ENCODE peak calls at places on chromosomes 6 and 20, in four cellular contexts. K is fibroblast of mammary gland, E is dorsolateral prefrontal cortex, U is foreskin fibroblast. W is an unnamed sample.

GRCh38 chr6:4420160-4420865 is 284.9 kb upstream of the ECI2 start:
- DNase-seq in K (no peak), E (no peak), U (no peak), W (no peak)

GRCh38 chr20:63520594-63520938 is at the start of gene PPDPF:
- DNase-seq in K (peak; percentile 66), E (peak; percentile 93), U (peak; percentile 76), W (peak; percentile 99)

GRCh38 chr6:145904391-145904790 is 59.8 kb downstream of the SHPRH start:
- DNase-seq in K (no peak), E (no peak), U (no peak), W (no peak)

GRCh38 chr6:167829513-167829912 is 2.8 kb downstream of the AFDN start:
- DNase-seq in K (no peak), E (no peak), U (no peak), W (no peak)

GRCh38 chr6:131042664-131043063 is 20.4 kb downstream of the EPB41L2 start:
- DNase-seq in K (peak; percentile 61), E (no peak), U (no peak), W (no peak)

GRCh38 chr20:63957004-63957689 is 931 bp upstream of the UCKL1 start:
- DNase-seq in K (peak; percentile 60), E (peak; percentile 76), U (peak; percentile 69), W (peak; percentile 94)

GRCh38 chr20:13231031-13231752 is 10.1 kb downstream of the ISM1 start:
- DNase-seq in K (peak; percentile 67), E (no peak), U (peak; percentile 81), W (no peak)

GRCh38 chr6:105985816-105986632 is 100.1 kb upstream of the PRDM1 start:
- DNase-seq in K (no peak), E (no peak), U (no peak), W (no peak)

GRCh38 chr20:13101701-13102100 is 92.9 kb downstream of the SPTLC3 start:
- DNase-seq in K (peak; percentile 52), E (no peak), U (no peak), W (no peak)

GRCh38 chr6:150867117-150867516 is 1.6 kb downstream of the MTHFD1L start:
- DNase-seq in K (no peak), E (no peak), U (no peak), W (no peak)

GRCh38 chr20:56826306-56826970 is 197.3 kb downstream of the TFAP2C start:
- DNase-seq in K (peak; percentile 85), E (no peak), U (peak; percentile 89), W (no peak)

GRCh38 chr20:58843128-58843556 is 7.6 kb downstream of the GNAS-AS1 start:
- DNase-seq in K (no peak), E (no peak), U (no peak), W (no peak)

GRCh38 chr6:150267686-150268561 is 100.9 kb upstream of the IYD start:
- DNase-seq in K (peak; percentile 88), E (no peak), U (peak; percentile 87), W (no peak)

GRCh38 chr6:166388605-166389004 is 5.9 kb upstream of the MPC1 start:
- DNase-seq in K (no peak), E (no peak), U (no peak), W (no peak)

GRCh38 chr20:63035284-63036185 is 28.8 kb upstream of the BHLHE23 start:
- DNase-seq in K (no peak), E (no peak), U (no peak), W (no peak)

GRCh38 chr6:71040841-71041240 is 84.0 kb upstream of the B3GAT2 start:
- DNase-seq in K (no peak), E (no peak), U (no peak), W (no peak)

GRCh38 chr6:12509060-12509459 is 207.5 kb upstream of the PHACTR1 start:
- DNase-seq in K (no peak), E (no peak), U (no peak), W (no peak)

GRCh38 chr6:99979953-99980352 is 14.1 kb downstream of the MCHR2 start:
- DNase-seq in K (no peak), E (no peak), U (no peak), W (no peak)

GRCh38 chr6:130928993-130929678 is 101.9 kb downstream of the SMLR1 start:
- DNase-seq in K (peak; percentile 90), E (no peak), U (peak; percentile 59), W (no peak)

DNA sequence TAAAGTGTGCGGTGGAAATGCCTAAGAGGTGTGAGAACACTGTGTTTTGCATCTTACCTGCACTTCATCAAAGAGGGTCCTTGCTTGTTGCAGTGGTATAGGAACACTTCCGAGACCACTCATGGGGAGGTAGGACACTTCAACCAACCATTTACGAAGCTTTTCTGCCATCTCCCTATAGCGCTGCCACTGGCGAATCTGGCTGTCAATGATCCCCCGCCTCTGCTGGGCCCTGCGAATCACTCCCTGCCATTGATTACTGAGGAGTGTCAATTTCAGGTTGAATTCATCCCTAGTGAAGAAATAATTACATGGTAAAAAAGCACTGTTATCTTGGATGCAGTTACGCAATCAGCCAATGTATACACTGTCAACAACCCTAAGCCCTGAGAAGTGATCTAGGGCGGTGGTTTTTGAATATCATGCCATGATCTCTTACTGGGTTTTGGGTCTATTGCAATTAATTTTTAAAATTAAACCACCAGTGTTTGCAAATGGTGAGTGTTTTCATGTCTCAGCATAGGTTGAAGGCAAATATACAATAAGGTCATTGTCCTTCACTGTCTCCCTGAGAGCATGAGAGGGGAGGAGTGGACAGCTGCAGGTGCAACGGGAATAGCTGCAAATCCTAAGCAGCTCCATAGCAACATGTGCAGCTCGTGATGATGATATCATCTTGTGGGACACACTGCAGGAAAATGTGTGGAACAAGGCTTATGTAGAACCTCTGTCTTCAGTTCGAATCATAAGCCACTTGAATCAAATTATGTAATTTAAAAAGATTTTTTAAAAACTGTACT is 400.6 kb downstream of the ESR1 start:
- DNase-seq in K (no peak), E (no peak), U (no peak), W (no peak)
- TF ChIP-seq CTCF in K (no peak), E (no peak), U (no peak), W (no peak)

GRCh38 chr6:1686117-1687098 is 76.7 kb downstream of the FOXC1 start:
- DNase-seq in K (peak; percentile 94), E (no peak), U (peak; percentile 91), W (no peak)
- TF ChIP-seq CTCF in K (peak; percentile 38), E (peak; percentile 9), U (no peak), W (peak; percentile 23)

GRCh38 chr6:69732640-69733039 is 64.2 kb downstream of the LMBRD1 start:
- DNase-seq in K (peak; percentile 21), E (no peak), U (peak; percentile 1), W (no peak)
- TF ChIP-seq CTCF in K (peak; percentile 10), E (peak; percentile 33), U (peak; percentile 7), W (peak; percentile 48)

DNA sequence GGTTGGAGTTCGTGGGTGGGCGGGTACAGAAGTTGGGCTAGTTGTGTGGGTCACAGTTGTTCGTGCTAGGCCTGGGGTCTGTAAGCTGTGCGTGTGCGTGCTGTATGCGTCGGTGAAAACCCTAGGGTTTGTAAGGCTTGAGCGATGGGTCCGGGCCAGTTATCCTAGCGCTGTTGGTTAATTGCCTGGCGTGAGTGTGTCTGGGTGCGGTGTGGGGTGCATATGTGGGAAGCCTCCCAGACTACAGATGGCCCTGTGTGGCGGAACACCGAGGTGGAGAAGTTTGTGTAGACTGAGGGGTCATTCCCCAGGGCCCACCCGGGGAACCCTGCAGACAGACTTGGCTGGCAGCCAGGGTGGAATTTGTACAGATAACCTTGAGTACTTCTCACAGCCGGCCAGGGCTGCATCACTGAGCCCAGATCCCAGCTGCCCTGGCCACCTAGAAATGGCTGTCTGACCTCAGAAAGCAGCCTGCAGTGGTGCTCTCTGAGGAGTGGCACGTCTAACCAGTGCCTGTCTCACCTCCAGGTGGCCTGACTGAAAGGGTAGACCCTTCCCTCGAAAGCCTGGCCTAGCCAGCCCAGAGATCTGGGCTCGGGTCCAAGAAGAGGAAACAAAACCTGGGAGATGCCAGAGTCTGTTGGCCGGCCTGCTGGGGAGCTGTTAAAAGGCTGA is 1.8 kb downstream of the TGIF2 start:
- DNase-seq in K (peak; percentile 40), E (no peak), U (no peak), W (no peak)
- TF ChIP-seq CTCF in K (no peak), E (no peak), U (no peak), W (no peak)

W was measured in D721Med.